ENCODE peak calls at places on chromosomes 2 and 18, in ten cellular contexts. M is GM13977, Y is GM20000, P is astrocyte of the spinal cord, L is GM10248, O is progenitor cell of endocrine pancreas, T is cardiac fibroblast, A is right atrium auricular region, Q is psoas muscle, S is fibroblast of lung. V is an unnamed sample.

GRCh38 chr2:203535078-203535783 is at the start of gene RAPH1:
- DNase-seq in P (peak; percentile 88), L (peak; percentile 73), Q (peak; percentile 92), A (peak; percentile 86), Y (peak; percentile 89), O (peak; percentile 65), T (peak; percentile 92), M (peak; percentile 87), S (peak; percentile 89), V (peak; percentile 70)

GRCh38 chr2:83782122-83782521 is 677.0 kb downstream of the SUCLG1 start:
- DNase-seq in Q (no peak), P (no peak), L (no peak), Y (no peak), O (no peak), S (no peak), T (no peak), M (no peak), A (no peak), V (no peak)

GRCh38 chr2:48527211-48527880 is 2.6 kb upstream of the STON1 start:
- DNase-seq in M (no peak), Q (no peak), T (peak; percentile 78), O (no peak), S (peak; percentile 59), Y (no peak), P (no peak), L (no peak), A (no peak), V (no peak)

GRCh38 chr18:32760391-32760790 is 12.4 kb downstream of the KLHL14 start:
- DNase-seq in L (peak; percentile 64), P (no peak), M (peak; percentile 55), Y (peak; percentile 72), O (no peak), Q (no peak), T (no peak), S (no peak), A (no peak), V (no peak)

GRCh38 chr2:42812899-42813479 is 20.6 kb upstream of the HAAO start:
- DNase-seq in T (peak; percentile 52), P (peak; percentile 42), Y (no peak), L (no peak), Q (no peak), A (no peak), S (no peak), O (no peak), M (no peak), V (no peak)

GRCh38 chr2:64698668-64699444 is 45.1 kb upstream of the SERTAD2 start:
- DNase-seq in Y (peak; percentile 64), A (no peak), O (no peak), T (peak; percentile 58), P (peak; percentile 90), S (peak; percentile 96), M (peak; percentile 67), L (peak; percentile 66), Q (no peak), V (no peak)

GRCh38 chr18:1914489-1914888 is 656.8 kb downstream of the METTL4 start:
- DNase-seq in A (no peak), P (peak; percentile 15), M (peak; percentile 6), S (peak; percentile 9), T (peak; percentile 6), O (no peak), Y (no peak), L (no peak), Q (no peak), V (no peak)

GRCh38 chr2:54228945-54229344 is 27.1 kb downstream of the TSPYL6 start:
- DNase-seq in Q (peak; percentile 51), Y (no peak), S (no peak), A (peak; percentile 71), T (peak; percentile 65), O (no peak), P (no peak), M (no peak), L (no peak), V (no peak)

GRCh38 chr2:26849056-26850001 is 1.4 kb downstream of the DPYSL5 start:
- DNase-seq in T (no peak), Q (peak; percentile 55), S (no peak), A (no peak), P (no peak), Y (peak; percentile 55), M (peak; percentile 46), L (no peak), O (peak; percentile 38), V (peak; percentile 55)

GRCh38 chr2:106095478-106096392 is 98.4 kb downstream of the UXS1 start:
- DNase-seq in T (no peak), A (no peak), Q (no peak), P (no peak), S (no peak), Y (no peak), O (no peak), M (no peak), L (no peak), V (no peak)

GRCh38 chr18:56661414-56662101 is 10.4 kb downstream of the WDR7 start:
- DNase-seq in Q (no peak), O (no peak), L (no peak), T (no peak), S (peak; percentile 13), P (no peak), A (no peak), Y (no peak), M (no peak), V (no peak)

GRCh38 chr2:191983186-191983585 is 136.3 kb upstream of the CAVIN2 start:
- DNase-seq in Q (no peak), T (no peak), A (no peak), Y (no peak), P (no peak), M (no peak), L (no peak), S (peak; percentile 12), O (no peak), V (no peak)

GRCh38 chr2:43024515-43024962 is 201.9 kb downstream of the ZFP36L2 start:
- DNase-seq in Q (peak; percentile 74), A (no peak), L (peak; percentile 59), S (peak; percentile 43), P (peak; percentile 60), O (peak; percentile 49), Y (peak; percentile 76), T (peak; percentile 73), M (peak; percentile 64), V (peak; percentile 70)

GRCh38 chr18:33676593-33676992 is 98.6 kb downstream of the ASXL3 start:
- DNase-seq in S (no peak), P (no peak), M (no peak), Q (no peak), O (no peak), T (no peak), L (no peak), A (no peak), Y (no peak), V (no peak)

GRCh38 chr2:197363998-197364397 is 53.4 kb upstream of the ANKRD44 start:
- DNase-seq in S (no peak), O (no peak), L (no peak), P (no peak), Q (no peak), M (no peak), Y (no peak), T (no peak), A (no peak), V (no peak)

GRCh38 chr2:119126650-119127049 is 31.9 kb downstream of the C1QL2 start:
- DNase-seq in L (peak; percentile 62), M (peak; percentile 60), T (peak; percentile 4), S (no peak), Q (no peak), P (no peak), A (no peak), Y (peak; percentile 50), O (peak; percentile 27), V (peak; percentile 43)

GRCh38 chr2:228474466-228474865 is 293.0 kb upstream of the SPHKAP start:
- DNase-seq in M (no peak), O (no peak), L (no peak), P (no peak), S (peak; percentile 1), T (no peak), Y (no peak), Q (no peak), A (no peak), V (no peak)

GRCh38 chr2:200252661-200253067 is 53.8 kb upstream of the SPATS2L start:
- DNase-seq in L (no peak), M (no peak), T (peak; percentile 73), S (peak; percentile 60), Y (no peak), A (no peak), O (no peak), P (peak; percentile 74), Q (no peak), V (no peak)

GRCh38 chr18:59681521-59682004 is 15.7 kb downstream of the CCBE1 start:
- DNase-seq in L (no peak), O (no peak), Q (no peak), S (no peak), A (no peak), Y (no peak), P (no peak), T (no peak), M (no peak), V (no peak)
- TF ChIP-seq CTCF in L (no peak), O (no peak), Q (no peak), S (no peak), A (no peak), Y (no peak), P (no peak), T (no peak), M (no peak), V (no peak)

DNA sequence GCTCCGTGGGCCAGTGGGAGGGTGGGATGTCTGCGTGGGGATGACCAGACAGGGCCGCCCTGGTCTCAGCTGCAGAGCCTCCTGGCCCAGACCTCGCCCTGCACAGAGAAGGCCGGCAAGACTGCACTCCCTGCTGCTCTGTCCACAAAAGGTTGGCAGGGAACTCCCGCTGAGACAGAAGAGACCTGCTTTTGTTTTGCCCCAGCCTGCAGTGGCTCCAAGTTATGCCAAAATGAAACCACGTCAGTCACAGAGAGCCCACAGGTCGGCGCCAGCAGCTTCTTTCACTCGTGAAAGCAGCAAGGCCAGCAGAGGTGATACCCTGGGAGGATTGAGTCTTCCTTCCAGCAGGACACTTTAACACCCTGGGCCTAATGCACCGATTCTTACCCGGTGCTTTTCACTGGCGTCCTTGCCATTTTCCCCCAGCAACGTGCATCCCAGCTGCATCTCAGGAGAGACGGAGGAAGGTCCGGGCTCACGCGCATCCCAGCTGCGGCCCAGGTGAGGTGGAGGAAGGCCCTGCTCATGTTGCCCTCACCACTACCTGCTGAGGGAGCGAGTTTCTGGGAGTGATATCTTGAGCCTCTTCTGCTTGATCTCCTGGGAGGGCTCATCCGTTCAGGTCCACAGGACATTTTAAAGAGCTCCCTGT is 22.1 kb upstream of the CTDP1 start:
- DNase-seq in T (no peak), S (no peak), O (no peak), Y (no peak), M (no peak), Q (no peak), L (no peak), A (no peak), P (no peak), V (no peak)
- TF ChIP-seq CTCF in T (no peak), S (no peak), O (no peak), Y (no peak), M (no peak), Q (no peak), L (no peak), A (no peak), P (no peak), V (no peak)

GRCh38 chr2:100889286-100889685 is 69.3 kb downstream of the NPAS2 start:
- DNase-seq in T (no peak), Y (no peak), M (no peak), A (no peak), Q (no peak), P (no peak), O (no peak), L (no peak), S (no peak), V (no peak)
- TF ChIP-seq CTCF in T (no peak), Y (no peak), M (no peak), A (no peak), Q (no peak), P (no peak), O (no peak), L (no peak), S (no peak), V (no peak)

GRCh38 chr2:109419171-109419756 is 194.5 kb downstream of the SEPTIN10 start:
- DNase-seq in O (no peak), T (no peak), Q (peak; percentile 42), Y (no peak), S (no peak), P (no peak), L (no peak), A (no peak), M (no peak), V (no peak)
- TF ChIP-seq CTCF in O (no peak), T (no peak), Q (no peak), Y (no peak), S (no peak), P (no peak), L (no peak), A (no peak), M (no peak), V (no peak)